ENCODE peak calls at places on chromosomes 4 and X, in nine cellular contexts. K is CD8-positive, alpha-beta T cell; T is brain microvascular endothelial cell; N is endodermal cell; H is effector memory CD4-positive, alpha-beta T cell; B is thyroid gland; Q is heart left ventricle; E is Peyer's patch; S is heart right ventricle. G is an unnamed sample.

GRCh38 chrX:74343327-74343969 is 39.5 kb downstream of the ZCCHC13 start:
- DNase-seq in K (no peak), T (no peak), N (no peak), H (no peak), B (no peak), Q (no peak), E (no peak), S (no peak), G (no peak)

GRCh38 chr4:3802571-3803474 is 36.6 kb downstream of the ADRA2C start:
- DNase-seq in K (no peak), T (no peak), N (no peak), H (no peak), B (no peak), Q (no peak), E (no peak), S (no peak), G (no peak)

GRCh38 chr4:55851885-55852284 is 1.6 kb upstream of the EXOC1 start:
- DNase-seq in K (no peak), T (no peak), N (peak), H (no peak), B (no peak), Q (no peak), E (no peak), S (no peak), G (no peak)

GRCh38 chr4:20313237-20314030 is 61.7 kb downstream of the SLIT2 start:
- DNase-seq in K (no peak), T (no peak), N (peak), H (no peak), B (peak), Q (no peak), E (no peak), S (no peak), G (no peak)

GRCh38 chr4:4981427-4981826 is 37.8 kb downstream of the CYTL1 start:
- DNase-seq in K (no peak), T (no peak), N (no peak), H (no peak), B (no peak), Q (no peak), E (no peak), S (no peak), G (no peak)

GRCh38 chr4:7767526-7767925 is 172.1 kb downstream of the AFAP1 start:
- DNase-seq in K (no peak), T (no peak), N (no peak), H (no peak), B (no peak), Q (no peak), E (no peak), S (no peak), G (no peak)

GRCh38 chr4:186790630-186791029 is 67.0 kb upstream of the FAT1 start:
- DNase-seq in K (no peak), T (no peak), N (no peak), H (no peak), B (no peak), Q (no peak), E (no peak), S (no peak), G (no peak)

GRCh38 chr4:77481856-77482255 is 123.8 kb upstream of the CXCL13 start:
- DNase-seq in K (no peak), T (no peak), N (no peak), H (no peak), B (no peak), Q (no peak), E (no peak), S (no peak), G (no peak)

GRCh38 chrX:43436497-43436896 is 219.6 kb upstream of the MAOA start:
- DNase-seq in K (no peak), T (no peak), N (no peak), H (no peak), B (no peak), Q (no peak), E (no peak), S (no peak), G (no peak)

GRCh38 chrX:147935156-147935758 is 23.5 kb downstream of the FMR1 start:
- DNase-seq in K (no peak), T (peak), N (no peak), H (no peak), B (no peak), Q (no peak), E (no peak), S (no peak), G (no peak)

GRCh38 chr4:188603646-188604045 is 464.4 kb downstream of the TRIML1 start:
- DNase-seq in K (no peak), T (peak), N (no peak), H (no peak), B (no peak), Q (no peak), E (no peak), S (no peak), G (no peak)

GRCh38 chr4:119797238-119797894 is 168.8 kb upstream of the PDE5A start:
- DNase-seq in K (no peak), T (no peak), N (no peak), H (no peak), B (no peak), Q (no peak), E (no peak), S (no peak), G (no peak)

GRCh38 chr4:26424143-26424542 is 66.1 kb downstream of the CCKAR start:
- DNase-seq in K (no peak), T (no peak), N (no peak), H (no peak), B (no peak), Q (no peak), E (no peak), S (no peak), G (no peak)

GRCh38 chr4:5865896-5866599 is 26.8 kb downstream of the CRMP1 start:
- DNase-seq in K (no peak), T (no peak), N (no peak), H (no peak), B (no peak), Q (no peak), E (no peak), S (no peak), G (no peak)

GRCh38 chr4:13541176-13541604 is 3.1 kb downstream of the NKX3-2 start:
- DNase-seq in K (no peak), T (no peak), N (no peak), H (no peak), B (no peak), Q (no peak), E (no peak), S (no peak), G (no peak)

GRCh38 chr4:184768296-184768695 is 34.4 kb upstream of the CENPU start:
- DNase-seq in K (no peak), T (no peak), N (no peak), H (no peak), B (no peak), Q (no peak), E (no peak), S (no peak), G (no peak)

GRCh38 chr4:122117743-122118142 is 34.4 kb upstream of the BLTP1 start:
- DNase-seq in K (peak), T (no peak), N (no peak), H (no peak), B (no peak), Q (no peak), E (no peak), S (no peak), G (no peak)

GRCh38 chr4:53019485-53020382 is 157.6 kb downstream of the RASL11B start:
- DNase-seq in K (no peak), T (peak), N (no peak), H (no peak), B (no peak), Q (no peak), E (no peak), S (no peak), G (no peak)

GRCh38 chrX:134601240-134601639 is 57.0 kb downstream of the PLAC1 start:
- DNase-seq in K (no peak), T (no peak), N (no peak), H (no peak), B (no peak), Q (no peak), E (no peak), S (no peak), G (no peak)

GRCh38 chrX:38864165-38864564 is 62.9 kb downstream of the MID1IP1 start:
- DNase-seq in K (no peak), T (no peak), N (no peak), H (no peak), B (no peak), Q (no peak), E (no peak), S (no peak), G (no peak)

GRCh38 chr4:89356086-89356485 is 48.5 kb upstream of the GPRIN3 start:
- DNase-seq in K (no peak), T (no peak), N (no peak), H (no peak), B (peak), Q (no peak), E (no peak), S (no peak), G (no peak)

GRCh38 chr4:128980816-128981326 is 112.5 kb downstream of the SCLT1 start:
- DNase-seq in K (no peak), T (no peak), N (no peak), H (no peak), B (no peak), Q (no peak), E (no peak), S (no peak), G (no peak)

GRCh38 chr4:88828846-88829245 is 131.2 kb upstream of the NAP1L5 start:
- DNase-seq in K (no peak), T (no peak), N (no peak), H (no peak), B (no peak), Q (no peak), E (no peak), S (no peak), G (no peak)

GRCh38 chr4:71287305-71287704 is 51.5 kb upstream of the SLC4A4 start:
- DNase-seq in K (no peak), T (no peak), N (no peak), H (no peak), B (no peak), Q (no peak), E (no peak), S (no peak), G (no peak)

GRCh38 chr4:118918388-118918787 is 29.7 kb downstream of the SYNPO2 start:
- DNase-seq in K (no peak), T (peak), N (no peak), H (no peak), B (peak), Q (no peak), E (no peak), S (no peak), G (no peak)

GRCh38 chrX:102697506-102697905 is 14.7 kb upstream of the GPRASP2 start:
- DNase-seq in K (no peak), T (peak), N (no peak), H (no peak), B (no peak), Q (no peak), E (no peak), S (no peak), G (no peak)

GRCh38 chr4:152342293-152342692 is 193.6 kb downstream of the FBXW7 start:
- DNase-seq in K (no peak), T (peak), N (no peak), H (no peak), B (no peak), Q (no peak), E (no peak), S (no peak), G (no peak)

GRCh38 chr4:117447925-117448324 is 362.5 kb upstream of the TRAM1L1 start:
- DNase-seq in K (no peak), T (no peak), N (peak), H (no peak), B (no peak), Q (no peak), E (no peak), S (no peak), G (no peak)

GRCh38 chr4:180827193-180827592 is 1416.0 kb upstream of the TENM3 start:
- DNase-seq in K (no peak), T (no peak), N (peak), H (no peak), B (no peak), Q (no peak), E (no peak), S (no peak), G (no peak)

GRCh38 chr4:119299221-119300071 is 22.5 kb downstream of the FABP2 start:
- DNase-seq in K (no peak), T (no peak), N (peak), H (no peak), B (no peak), Q (no peak), E (peak), S (no peak), G (no peak)

GRCh38 chrX:136189222-136189621 is 41.9 kb downstream of the FHL1 start:
- DNase-seq in K (no peak), T (no peak), N (no peak), H (no peak), B (peak), Q (peak), E (no peak), S (peak), G (no peak)

GRCh38 chr4:139154538-139154937 is 22.5 kb downstream of the ELF2 start:
- DNase-seq in K (no peak), T (no peak), N (peak), H (no peak), B (no peak), Q (no peak), E (no peak), S (no peak), G (no peak)

GRCh38 chrX:50036481-50036880 is 114.1 kb downstream of the CLCN5 start:
- DNase-seq in K (no peak), T (no peak), N (no peak), H (no peak), B (no peak), Q (no peak), E (no peak), S (no peak), G (no peak)

GRCh38 chr4:171561419-171561818 is 251.8 kb upstream of the GALNTL6 start:
- DNase-seq in K (no peak), T (no peak), N (no peak), H (no peak), B (no peak), Q (no peak), E (no peak), S (no peak), G (no peak)

GRCh38 chr4:82842593-82842992 is 44.0 kb upstream of the SCD5 start:
- DNase-seq in K (no peak), T (peak), N (no peak), H (no peak), B (no peak), Q (no peak), E (no peak), S (no peak), G (no peak)

GRCh38 chr4:179836179-179837075 is 2394.2 kb upstream of the AGA start:
- DNase-seq in K (no peak), T (no peak), N (no peak), H (no peak), B (no peak), Q (no peak), E (no peak), S (no peak), G (no peak)

GRCh38 chr4:27604692-27605091 is 744.1 kb downstream of the STIM2 start:
- DNase-seq in K (no peak), T (no peak), N (no peak), H (no peak), B (no peak), Q (no peak), E (no peak), S (no peak), G (no peak)

GRCh38 chr4:149176019-149176418 is 639.6 kb downstream of the IQCM start:
- DNase-seq in K (no peak), T (no peak), N (peak), H (no peak), B (peak), Q (no peak), E (no peak), S (no peak), G (peak)

GRCh38 chrX:108736509-108737479 is at the start of gene IRS4:
- DNase-seq in K (no peak), T (no peak), N (peak), H (no peak), B (peak), Q (peak), E (no peak), S (no peak), G (no peak)

GRCh38 chrX:108735680-108736508 is 469 bp downstream of the IRS4 start:
- DNase-seq in K (no peak), T (no peak), N (no peak), H (no peak), B (peak), Q (no peak), E (no peak), S (no peak), G (peak)

GRCh38 chrX:108734426-108734825 is 1.9 kb downstream of the IRS4 start:
- DNase-seq in K (no peak), T (no peak), N (no peak), H (no peak), B (no peak), Q (no peak), E (no peak), S (no peak), G (peak)

GRCh38 chrX:108732630-108733321 is 3.6 kb downstream of the IRS4 start:
- DNase-seq in K (no peak), T (no peak), N (peak), H (no peak), B (peak), Q (peak), E (no peak), S (no peak), G (no peak)

GRCh38 chrX:108735087-108735679 is 1.2 kb downstream of the IRS4 start:
- DNase-seq in K (no peak), T (no peak), N (peak), H (no peak), B (peak), Q (no peak), E (no peak), S (no peak), G (peak)
- H3K4me3 ChIP-seq in K (no peak), T (no peak), N (peak), H (no peak), B (no peak), Q (no peak), E (no peak), S (peak), G (no peak)

DNA sequence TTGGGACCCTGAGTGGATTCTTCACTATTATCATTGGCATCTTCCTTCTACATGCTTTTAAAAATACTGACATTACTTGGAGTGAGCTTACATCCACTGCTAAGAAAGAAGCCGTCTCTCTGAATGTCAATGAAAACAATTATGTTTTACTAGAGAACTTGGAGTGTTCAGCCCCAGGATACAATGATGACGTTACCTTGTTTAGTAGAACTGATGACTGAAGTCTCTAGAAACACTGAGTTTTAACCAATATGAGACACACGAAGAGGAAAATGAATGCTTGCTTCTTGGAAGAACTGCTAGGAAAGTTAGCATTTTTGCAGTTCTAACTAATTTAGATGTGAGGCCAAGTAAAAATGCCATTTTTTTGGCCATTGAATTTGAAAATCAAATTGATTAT is 19.4 kb downstream of the NIPAL1 start:
- DNase-seq in K (no peak), T (no peak), N (no peak), H (no peak), B (no peak), Q (no peak), E (no peak), S (no peak), G (no peak)
- H3K4me3 ChIP-seq in K (no peak), T (no peak), N (no peak), H (no peak), B (no peak), Q (no peak), E (no peak), S (no peak), G (no peak)

GRCh38 chrX:40104649-40105015 is 6.9 kb upstream of the BCOR start:
- DNase-seq in K (no peak), T (no peak), N (peak), H (no peak), B (peak), Q (peak), E (peak), S (peak), G (peak)
- H3K4me3 ChIP-seq in K (peak), T (peak), N (peak), H (peak), B (peak), Q (peak), E (peak), S (peak), G (peak)

GRCh38 chr4:158721680-158722079 is 1.5 kb downstream of the PPID start:
- DNase-seq in K (no peak), T (no peak), N (no peak), H (no peak), B (no peak), Q (no peak), E (no peak), S (no peak), G (no peak)
- H3K4me3 ChIP-seq in K (no peak), T (no peak), N (peak), H (no peak), B (no peak), Q (no peak), E (no peak), S (peak), G (no peak)

GRCh38 chrX:6041630-6042029 is 187.0 kb downstream of the NLGN4X start:
- DNase-seq in K (no peak), T (no peak), N (no peak), H (no peak), B (no peak), Q (no peak), E (no peak), S (no peak), G (no peak)
- H3K4me3 ChIP-seq in K (no peak), T (no peak), N (no peak), H (no peak), B (no peak), Q (no peak), E (no peak), S (no peak), G (no peak)

DNA sequence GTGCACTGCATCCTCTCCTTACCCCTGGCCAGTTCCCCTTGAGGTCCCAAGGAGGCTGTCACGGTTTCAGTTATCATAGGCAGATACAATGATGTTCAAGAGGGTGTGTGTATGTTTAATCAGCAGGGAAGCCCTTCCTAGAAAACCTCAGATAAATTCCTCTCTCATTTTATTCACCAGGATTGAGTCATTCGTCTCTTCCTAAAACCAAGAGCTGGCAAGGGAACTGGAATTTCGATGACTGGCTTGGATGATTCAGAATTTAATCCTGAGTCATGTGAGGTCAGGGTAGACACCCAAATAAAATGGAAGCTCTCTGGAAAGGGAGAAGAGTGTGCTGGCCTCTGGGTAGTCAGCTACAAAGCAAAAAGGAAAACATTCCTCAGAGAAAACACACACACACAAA is 106.2 kb upstream of the RAPGEF2 start:
- DNase-seq in K (no peak), T (peak), N (no peak), H (no peak), B (no peak), Q (no peak), E (no peak), S (no peak), G (no peak)
- H3K4me3 ChIP-seq in K (no peak), T (no peak), N (no peak), H (no peak), B (no peak), Q (no peak), E (no peak), S (no peak), G (no peak)

GRCh38 chr4:72931346-72931745 is 138.2 kb downstream of the COX18 start:
- DNase-seq in K (no peak), T (no peak), N (no peak), H (no peak), B (no peak), Q (no peak), E (no peak), S (no peak), G (no peak)
- H3K4me3 ChIP-seq in K (no peak), T (no peak), N (no peak), H (no peak), B (no peak), Q (no peak), E (no peak), S (no peak), G (no peak)

DNA sequence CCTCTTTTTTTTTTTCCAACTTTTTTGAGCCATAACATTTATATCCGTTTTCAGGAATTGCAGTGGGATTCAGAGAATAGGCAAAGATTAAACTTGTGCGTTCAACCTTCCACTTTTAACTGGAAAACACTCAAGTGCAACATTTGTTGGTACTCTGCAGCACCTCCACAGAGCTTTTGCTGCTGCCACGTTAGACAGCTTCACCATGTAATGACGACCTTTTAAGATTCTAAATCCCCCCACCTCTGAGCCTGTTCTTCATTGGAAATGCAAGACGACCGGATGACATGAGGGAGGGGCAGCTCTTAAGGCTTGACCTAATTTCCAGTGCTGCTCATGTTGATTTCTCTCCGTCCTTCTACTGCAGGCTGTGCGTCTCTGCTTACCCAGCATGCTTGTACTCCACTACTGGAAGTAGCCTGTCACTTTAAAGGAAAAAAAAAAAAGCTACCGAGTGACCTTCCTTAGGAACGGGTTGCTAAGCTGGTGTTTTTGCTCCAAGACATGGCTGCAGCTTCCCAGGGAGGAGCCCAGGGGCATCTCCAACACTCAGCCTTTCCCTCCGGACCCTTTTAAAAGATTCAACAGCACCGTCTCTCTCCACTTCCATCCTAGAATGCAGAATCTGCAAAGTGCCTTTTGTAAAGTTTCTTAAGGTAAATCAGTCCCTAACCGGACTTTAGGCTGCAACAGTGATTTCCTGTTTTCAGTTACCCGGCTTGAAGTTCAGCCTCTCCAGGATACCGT is at the start of gene CC2D2A:
- DNase-seq in K (no peak), T (peak), N (peak), H (no peak), B (peak), Q (peak), E (no peak), S (no peak), G (no peak)
- H3K4me3 ChIP-seq in K (peak), T (peak), N (peak), H (peak), B (peak), Q (peak), E (peak), S (peak), G (peak)

G was measured in upper lobe of right lung.